ENCODE peak calls at places on chromosome 18, in five cellular contexts. Z is IMR-90; C is CD8-positive, alpha-beta memory T cell; X is endothelial cell of umbilical vein; Y is effector memory CD4-positive, alpha-beta T cell. U is an unnamed sample.

GRCh38 chr18:77098033-77098432 is 34.5 kb downstream of the MBP start:
- DNase-seq in Z (peak; percentile 84), C (no peak), X (no peak), Y (no peak), U (no peak)

GRCh38 chr18:3207565-3207964 is 12.2 kb downstream of the MYOM1 start:
- DNase-seq in Z (peak; percentile 20), C (no peak), X (no peak), Y (no peak), U (no peak)

GRCh38 chr18:5979176-5979888 is 84.0 kb upstream of the TMEM200C start:
- DNase-seq in Z (no peak), C (no peak), X (no peak), Y (no peak), U (no peak)

GRCh38 chr18:79156330-79156729 is 87.1 kb downstream of the ATP9B start:
- DNase-seq in Z (no peak), C (no peak), X (no peak), Y (no peak), U (no peak)

GRCh38 chr18:38790303-38790702 is 1224.7 kb upstream of the CELF4 start:
- DNase-seq in Z (no peak), C (no peak), X (no peak), Y (no peak), U (no peak)

GRCh38 chr18:57095884-57096283 is 51.0 kb upstream of the BOD1L2 start:
- DNase-seq in Z (no peak), C (no peak), X (peak; percentile 87), Y (no peak), U (no peak)

GRCh38 chr18:27604583-27604982 is 419.5 kb upstream of the CHST9 start:
- DNase-seq in Z (peak; percentile 21), C (no peak), X (peak; percentile 4), Y (no peak), U (no peak)

GRCh38 chr18:78868330-78869316 is 111.0 kb upstream of the SALL3 start:
- DNase-seq in Z (no peak), C (no peak), X (no peak), Y (no peak), U (peak; percentile 57)

GRCh38 chr18:40414155-40414754 is 1540.8 kb upstream of the PIK3C3 start:
- DNase-seq in Z (peak; percentile 37), C (no peak), X (no peak), Y (no peak), U (no peak)

GRCh38 chr18:79058007-79058406 is 11.2 kb upstream of the ATP9B start:
- DNase-seq in Z (no peak), C (no peak), X (no peak), Y (no peak), U (no peak)

GRCh38 chr18:65287642-65288041 is 463.2 kb upstream of the CDH7 start:
- DNase-seq in Z (no peak), C (no peak), X (no peak), Y (no peak), U (no peak)

GRCh38 chr18:48228301-48228715 is 180.9 kb downstream of the ZBTB7C start:
- DNase-seq in Z (no peak), C (no peak), X (no peak), Y (no peak), U (peak; percentile 85)

GRCh38 chr18:23196119-23197004 is 61.1 kb downstream of the CABLES1 start:
- DNase-seq in Z (no peak), C (no peak), X (no peak), Y (no peak), U (no peak)

GRCh38 chr18:67265464-67266245 is 250.9 kb downstream of the DSEL start:
- DNase-seq in Z (peak; percentile 79), C (peak; percentile 42), X (peak; percentile 76), Y (no peak), U (no peak)

GRCh38 chr18:49899647-49900330 is 86.5 kb upstream of the ACAA2 start:
- DNase-seq in Z (no peak), C (no peak), X (no peak), Y (no peak), U (no peak)

GRCh38 chr18:49811151-49811938 is 2.0 kb downstream of the ACAA2 start:
- DNase-seq in Z (no peak), C (no peak), X (no peak), Y (no peak), U (no peak)

GRCh38 chr18:72342933-72343332 is 201.2 kb downstream of the CBLN2 start:
- DNase-seq in Z (no peak), C (no peak), X (no peak), Y (no peak), U (no peak)

GRCh38 chr18:49359732-49360444 is 100.6 kb downstream of the DYM start:
- DNase-seq in Z (peak; percentile 90), C (no peak), X (no peak), Y (no peak), U (no peak)

GRCh38 chr18:22915337-22915736 is 17.8 kb upstream of the RBBP8 start:
- DNase-seq in Z (no peak), C (no peak), X (no peak), Y (no peak), U (no peak)

GRCh38 chr18:5440297-5440696 is 103.5 kb downstream of the EPB41L3 start:
- DNase-seq in Z (peak; percentile 16), C (no peak), X (no peak), Y (no peak), U (no peak)

GRCh38 chr18:47250415-47251046 is 929 bp downstream of the SKOR2 start:
- DNase-seq in Z (no peak), C (no peak), X (no peak), Y (no peak), U (no peak)

GRCh38 chr18:56374005-56374655 is 264.3 kb downstream of the TXNL1 start:
- DNase-seq in Z (peak; percentile 26), C (no peak), X (peak; percentile 36), Y (no peak), U (no peak)

GRCh38 chr18:79770826-79771225 is 26.9 kb upstream of the KCNG2 start:
- DNase-seq in Z (no peak), C (no peak), X (no peak), Y (no peak), U (no peak)

GRCh38 chr18:28666216-28666615 is 489.3 kb upstream of the CDH2 start:
- DNase-seq in Z (no peak), C (no peak), X (peak; percentile 73), Y (no peak), U (no peak)

GRCh38 chr18:21914739-21915319 is 174.2 kb downstream of the MIB1 start:
- DNase-seq in Z (peak; percentile 62), C (no peak), X (peak; percentile 81), Y (no peak), U (no peak)

GRCh38 chr18:48913723-48914122 is 37.0 kb downstream of the SMAD7 start:
- DNase-seq in Z (no peak), C (no peak), X (no peak), Y (no peak), U (no peak)

GRCh38 chr18:48949051-48949605 is 1.6 kb downstream of the SMAD7 start:
- DNase-seq in Z (no peak), C (peak; percentile 59), X (peak; percentile 21), Y (peak; percentile 69), U (no peak)

GRCh38 chr18:68916734-68917133 is 118.9 kb downstream of the CCDC102B start:
- DNase-seq in Z (no peak), C (no peak), X (no peak), Y (no peak), U (no peak)

GRCh38 chr18:12087483-12087960 is 6.1 kb upstream of the ANKRD62 start:
- DNase-seq in Z (no peak), C (no peak), X (no peak), Y (no peak), U (no peak)

GRCh38 chr18:12085786-12086185 is 7.9 kb upstream of the ANKRD62 start:
- DNase-seq in Z (no peak), C (no peak), X (no peak), Y (no peak), U (no peak)

GRCh38 chr18:12086677-12087482 is 6.8 kb upstream of the ANKRD62 start:
- DNase-seq in Z (no peak), C (no peak), X (no peak), Y (no peak), U (no peak)

GRCh38 chr18:12085136-12085535 is 8.5 kb upstream of the ANKRD62 start:
- DNase-seq in Z (no peak), C (no peak), X (no peak), Y (no peak), U (no peak)

GRCh38 chr18:12086249-12086648 is 7.4 kb upstream of the ANKRD62 start:
- DNase-seq in Z (no peak), C (no peak), X (no peak), Y (no peak), U (no peak)
- H3K36me3 ChIP-seq in Z (no peaks in the 10 kb centered on the region), C (no peaks in the 10 kb centered on the region), X (no peaks in the 10 kb centered on the region), Y (no peaks in the 10 kb centered on the region), U (no peaks in the 10 kb centered on the region)

GRCh38 chr18:51666717-51667320 is 469.3 kb upstream of the MEX3C start:
- DNase-seq in Z (no peak), C (no peak), X (no peak), Y (no peak), U (no peak)
- H3K27ac ChIP-seq in Z (no peak overlapping the region), C (no peak overlapping the region), X (no peak overlapping the region), Y (no peak overlapping the region), U (no peak overlapping the region)

GRCh38 chr18:13276530-13277520 is 58.3 kb downstream of the LDLRAD4 start:
- DNase-seq in Z (no peak), C (no peak), X (peak; percentile 56), Y (no peak), U (no peak)

GRCh38 chr18:13278231-13278630 is 59.7 kb downstream of the LDLRAD4 start:
- DNase-seq in Z (no peak), C (no peak), X (no peak), Y (no peak), U (no peak)

GRCh38 chr18:13281406-13281805 is 62.8 kb downstream of the LDLRAD4 start:
- DNase-seq in Z (no peak), C (no peak), X (no peak), Y (no peak), U (no peak)

GRCh38 chr18:13279181-13280065 is 60.9 kb downstream of the LDLRAD4 start:
- DNase-seq in Z (no peak), C (peak; percentile 57), X (no peak), Y (no peak), U (no peak)

GRCh38 chr18:13280066-13280795 is 61.7 kb downstream of the LDLRAD4 start:
- DNase-seq in Z (no peak), C (no peak), X (no peak), Y (no peak), U (no peak)
- H3K36me3 ChIP-seq in Z (no peaks in the 10 kb centered on the region), C (no peaks in the 10 kb centered on the region), X (no peaks in the 10 kb centered on the region), Y (no peaks in the 10 kb centered on the region), U (no peaks in the 10 kb centered on the region)

DNA sequence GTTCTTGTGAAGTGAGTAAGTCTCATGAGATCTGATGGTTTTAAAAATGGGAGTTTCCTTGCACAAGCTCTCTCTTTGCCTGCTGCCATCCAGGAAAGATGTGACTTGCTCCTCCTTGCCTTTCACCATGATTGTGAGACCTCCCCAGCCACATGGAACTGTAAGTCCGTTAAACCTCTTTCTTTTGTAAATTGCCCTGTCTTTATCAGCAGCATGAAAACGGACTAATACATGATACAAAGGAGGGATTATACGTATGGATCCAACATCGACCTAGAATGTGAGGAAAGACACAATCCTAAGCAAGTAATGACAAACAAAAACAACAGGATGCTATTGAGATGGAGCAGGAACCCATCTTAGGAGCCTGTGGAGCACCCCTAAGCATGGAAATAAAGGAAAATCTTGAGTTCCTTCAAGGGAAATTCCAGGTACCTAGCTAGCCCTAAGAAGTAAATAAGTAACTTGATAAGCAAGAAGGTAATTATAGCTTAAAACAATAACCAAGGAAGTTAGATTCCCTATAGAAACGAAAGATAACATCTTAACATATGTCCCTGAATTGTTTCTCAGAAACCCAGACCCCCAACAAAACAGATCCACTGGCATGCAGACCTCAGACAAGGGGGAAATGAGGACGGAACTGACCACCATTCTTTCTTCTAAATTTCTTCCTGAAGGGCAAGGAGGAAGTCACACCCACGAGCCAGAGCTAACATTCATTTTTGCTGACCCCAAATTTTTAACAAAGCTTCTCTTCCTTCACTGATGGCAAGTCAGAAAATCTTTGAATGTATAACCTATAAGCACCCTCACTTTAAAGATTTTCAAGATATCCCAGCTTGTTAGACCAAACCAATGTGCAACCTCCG is 1.4 kb upstream of the TNFRSF11A start:
- DNase-seq in Z (no peak), C (no peak), X (no peak), Y (no peak), U (no peak)
- H3K27ac ChIP-seq in Z (no peak overlapping the region), C (no peak overlapping the region), X (no peak overlapping the region), Y (no peak overlapping the region), U (no peak overlapping the region)

U was measured in right atrium auricular region.